ENCODE peak calls at places on chromosomes 16 and 17, in four cellular contexts. F is tibial artery, N is right atrium auricular region, C is AG04450. J is an unnamed sample.

GRCh38 chr16:86479419-86479818 is 30.9 kb upstream of the FOXF1 start:
- DNase-seq in F (no peak), N (no peak), C (no peak), J (no peak)

GRCh38 chr16:29321000-29321393 is 85.5 kb downstream of the NPIPB11 start:
- DNase-seq in F (no peak), C (no peak), N (no peak), J (no peak)

GRCh38 chr16:2070576-2071453 is 23.0 kb downstream of the TSC2 start:
- DNase-seq in C (no peak), F (no peak), N (no peak), J (no peak)

GRCh38 chr17:65072577-65073178 is 16.1 kb upstream of the GNA13 start:
- DNase-seq in N (no peak), F (no peak), C (no peak), J (no peak)

GRCh38 chr17:65856865-65857264 is 295.4 kb upstream of the AXIN2 start:
- DNase-seq in N (no peak), C (no peak), F (no peak), J (no peak)

GRCh38 chr16:19886061-19886792 is 1.6 kb upstream of the GPRC5B start:
- DNase-seq in N (peak; percentile 85), F (peak; percentile 83), C (peak; percentile 54), J (peak; percentile 87)

GRCh38 chr17:73952136-73952497 is 251.4 kb upstream of the RPL38 start:
- DNase-seq in N (no peak), F (no peak), C (no peak), J (no peak)

GRCh38 chr16:87570938-87571867 is 31.1 kb upstream of the JPH3 start:
- DNase-seq in F (peak; percentile 93), N (peak; percentile 83), C (no peak), J (no peak)

GRCh38 chr16:8733849-8734540 is 59.6 kb downstream of the ABAT start:
- DNase-seq in C (no peak), N (no peak), F (peak; percentile 6), J (no peak)

GRCh38 chr16:1749152-1750117 is 21.9 kb downstream of the NME3 start:
- DNase-seq in C (no peak), N (no peak), F (no peak), J (no peak)

GRCh38 chr17:29510953-29511352 is 55.9 kb downstream of the ABHD15 start:
- DNase-seq in C (no peak), N (no peak), F (no peak), J (no peak)

GRCh38 chr17:71855000-71855399 is 265.8 kb upstream of the SOX9 start:
- DNase-seq in C (no peak), F (no peak), N (no peak), J (no peak)

GRCh38 chr17:47705536-47706481 is 11.8 kb downstream of the TBKBP1 start:
- DNase-seq in N (no peak), C (no peak), F (no peak), J (no peak)

GRCh38 chr16:88927010-88927409 is 50.0 kb downstream of the CBFA2T3 start:
- DNase-seq in C (no peak), N (no peak), F (no peak), J (no peak)

GRCh38 chr17:41527076-41528023 is 758 bp downstream of the KRT19 start:
- DNase-seq in N (no peak), C (no peak), F (no peak), J (no peak)
- H3K4me3 ChIP-seq in N (peak overlapping the region; percentile 34), C (peak overlapping the region; percentile 43), F (peak overlapping the region; percentile 46), J (no peak overlapping the region)

DNA sequence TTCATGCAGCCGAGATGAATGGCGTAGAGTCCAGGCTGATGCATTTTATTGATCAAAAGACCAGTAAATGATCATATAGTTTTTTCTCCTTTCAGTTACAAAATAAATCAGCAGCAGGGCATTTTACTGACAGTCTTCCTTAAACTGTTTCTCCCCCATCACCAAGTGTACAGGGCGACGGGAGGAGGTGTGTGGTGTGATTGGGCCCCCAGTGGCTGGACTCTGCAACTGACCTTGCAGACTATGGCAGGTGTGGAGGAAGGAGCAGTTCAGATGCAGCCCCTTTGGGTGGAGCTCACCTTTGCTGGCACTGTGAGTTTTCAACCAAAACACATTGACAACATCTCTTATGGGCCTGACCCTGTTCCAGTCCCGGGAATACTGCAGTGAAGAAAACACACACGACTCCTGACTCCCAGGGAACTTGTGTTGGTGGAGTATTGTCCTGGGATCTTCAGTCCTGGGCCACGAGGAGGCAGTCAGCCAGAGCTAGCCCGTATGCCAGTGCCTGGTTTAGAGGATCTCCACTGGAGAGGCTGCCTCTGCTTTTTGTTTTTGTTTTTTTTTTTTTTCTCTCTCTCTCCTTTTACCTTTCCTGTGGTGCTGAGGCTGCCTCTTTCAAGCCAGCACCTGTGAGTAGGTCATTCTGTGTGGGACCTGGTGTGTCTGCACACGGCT is 29.8 kb downstream of the KIAA0513 start:
- DNase-seq in C (no peak), N (no peak), F (no peak), J (peak; percentile 36)
- TF ChIP-seq CTCF in C (peak; percentile 27), N (peak; percentile 29), F (no peak), J (peak; percentile 28)

GRCh38 chr17:1998426-1998784 is 26.7 kb downstream of the RTN4RL1 start:
- DNase-seq in N (no peak), F (no peak), C (no peak), J (no peak)
- H3K4me3 ChIP-seq in N (peak overlapping the region; percentile 53), F (peak overlapping the region; percentile 57), C (no peak overlapping the region), J (no peak overlapping the region)

GRCh38 chr17:19379306-19380075 is 1.2 kb downstream of the MAPK7 start:
- DNase-seq in F (peak; percentile 63), C (no peak), N (no peak), J (no peak)

GRCh38 chr17:19380551-19381284 is 2.4 kb downstream of the MAPK7 start:
- DNase-seq in F (peak; percentile 66), N (no peak), C (no peak), J (no peak)

GRCh38 chr17:19378416-19379293 is at the start of gene MAPK7:
- DNase-seq in N (no peak), C (no peak), F (peak; percentile 72), J (no peak)

GRCh38 chr17:19376799-19377198 is 1.5 kb upstream of the MAPK7 start:
- DNase-seq in F (peak; percentile 43), C (no peak), N (no peak), J (peak; percentile 31)

DNA sequence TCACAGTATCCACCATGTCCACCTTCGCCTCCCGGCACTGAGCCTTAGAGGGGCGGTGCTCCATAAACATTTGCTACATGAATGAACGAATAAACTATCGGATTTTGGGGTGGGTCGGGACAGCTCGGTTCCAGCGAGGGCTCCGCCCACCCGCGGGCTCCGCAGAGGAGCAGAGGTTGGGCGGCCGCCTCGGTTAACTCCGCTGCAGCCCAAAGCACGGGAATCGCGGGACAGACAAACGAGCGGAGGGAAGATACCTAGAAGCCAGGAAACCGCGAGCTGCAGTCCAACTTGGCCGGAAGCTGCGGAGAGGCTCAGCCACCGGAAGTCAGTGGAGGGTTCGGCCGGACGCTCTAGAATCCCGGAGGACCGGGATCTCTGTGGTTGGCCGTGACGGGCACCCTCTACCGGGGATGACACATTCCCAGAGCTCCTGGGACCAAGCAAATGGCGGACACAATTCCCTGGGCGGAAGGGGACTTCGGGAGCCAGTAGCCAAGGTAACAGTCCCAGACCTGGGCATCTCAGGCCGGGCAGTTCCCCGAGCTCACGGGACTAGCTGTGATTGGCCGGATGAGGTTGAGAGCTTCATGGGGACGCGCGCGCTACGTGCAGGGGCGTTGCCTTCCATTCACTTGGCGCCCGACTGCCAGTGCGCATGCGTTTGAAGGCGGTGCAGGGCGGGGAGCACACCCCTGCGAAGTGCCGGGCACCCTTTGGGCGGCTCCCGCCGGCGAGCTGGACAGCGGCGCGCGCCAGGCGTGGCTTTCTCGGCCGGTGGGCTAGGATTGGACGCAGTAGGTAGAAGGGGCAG is 489 bp upstream of the MAPK7 start:
- DNase-seq in N (peak; percentile 99), F (peak; percentile 100), C (peak; percentile 98), J (peak; percentile 99)
- TF ChIP-seq CTCF in N (no peak), F (no peak), C (no peak), J (no peak)

J was measured in GM12865.